ENCODE peak calls at places on chromosomes 12 and 14, in nine cellular contexts. J is upper lobe of right lung, R is kidney, K is dorsolateral prefrontal cortex, N is fibroblast of pulmonary artery, I is right lobe of liver, B is GM12865, C is cardiac muscle cell, G is foreskin fibroblast. L is an unnamed sample.

GRCh38 chr12:104748790-104749189 is 209.3 kb downstream of the SLC41A2 start:
- DNase-seq in B (no peak), G (no peak), I (peak), J (no peak), C (no peak), R (no peak), K (no peak), N (no peak), L (peak)

GRCh38 chr12:100154472-100155247 is 12.0 kb upstream of the BLTP3B start:
- DNase-seq in J (peak), R (peak), N (peak), I (peak), G (peak), K (peak), C (peak), B (peak), L (peak)

GRCh38 chr12:3218150-3218845 is 141.1 kb downstream of the TSPAN9 start:
- DNase-seq in C (peak), I (peak), R (peak), G (peak), B (no peak), K (peak), N (peak), J (no peak), L (peak)

GRCh38 chr12:3837049-3837448 is 36.1 kb downstream of the PARP11 start:
- DNase-seq in G (no peak), J (no peak), K (no peak), B (peak), N (no peak), I (no peak), R (no peak), C (peak), L (no peak)

GRCh38 chr14:35607380-35607779 is 73.4 kb downstream of the INSM2 start:
- DNase-seq in G (no peak), B (no peak), N (no peak), I (no peak), C (peak), K (no peak), J (no peak), R (no peak), L (no peak)

GRCh38 chr14:35380794-35381193 is 23.8 kb downstream of the NFKBIA start:
- DNase-seq in J (no peak), K (no peak), C (no peak), B (no peak), R (peak), N (no peak), I (no peak), G (no peak), L (no peak)

GRCh38 chr12:7966558-7966957 is 30.6 kb upstream of the SLC2A3 start:
- DNase-seq in R (no peak), J (peak), I (peak), N (peak), K (no peak), B (no peak), C (no peak), G (no peak), L (no peak)

GRCh38 chr12:1488908-1489381 is 105.4 kb downstream of the FBXL14 start:
- DNase-seq in C (no peak), N (peak), K (no peak), B (no peak), I (no peak), J (no peak), R (peak), G (peak), L (no peak)

GRCh38 chr12:94134226-94134795 is 14.1 kb upstream of the PLXNC1 start:
- DNase-seq in K (no peak), B (peak), R (no peak), N (peak), J (no peak), I (no peak), C (peak), G (peak), L (peak)

GRCh38 chr14:70905316-70905715 is 1.9 kb upstream of the PCNX1 start:
- DNase-seq in G (peak), N (peak), I (no peak), R (no peak), B (no peak), K (peak), J (no peak), C (no peak), L (peak)

GRCh38 chr12:6827437-6827894 is 741 bp upstream of the P3H3 start:
- DNase-seq in N (peak), B (no peak), J (peak), I (no peak), R (peak), K (peak), C (peak), G (peak), L (peak)

GRCh38 chr14:81066672-81067071 is 111.3 kb downstream of the TSHR start:
- DNase-seq in B (no peak), G (no peak), I (no peak), J (no peak), K (no peak), C (no peak), N (no peak), R (no peak), L (no peak)

GRCh38 chr12:113932411-113933196 is 33.5 kb downstream of the RBM19 start:
- DNase-seq in I (peak), B (no peak), J (no peak), G (peak), R (no peak), C (peak), N (peak), K (peak), L (peak)

GRCh38 chr12:124390442-124391116 is 95.7 kb downstream of the RFLNA start:
- DNase-seq in C (no peak), K (no peak), R (peak), G (peak), B (peak), I (no peak), N (peak), J (peak), L (peak)

GRCh38 chr12:94590428-94590827 is 59.9 kb downstream of the TMCC3 start:
- DNase-seq in J (no peak), N (no peak), I (no peak), B (no peak), R (no peak), C (no peak), G (no peak), K (no peak), L (peak)

GRCh38 chr14:103846569-103847438 is 571 bp downstream of the PPP1R13B start:
- DNase-seq in N (no peak), B (peak), J (peak), G (peak), R (peak), K (no peak), C (peak), I (peak), L (peak)

GRCh38 chr12:125890983-125891382 is 825.7 kb downstream of the AACS start:
- DNase-seq in J (no peak), G (no peak), K (no peak), C (peak), R (no peak), B (no peak), N (no peak), I (no peak), L (no peak)

GRCh38 chr12:1518763-1519516 is 75.4 kb downstream of the FBXL14 start:
- DNase-seq in B (no peak), N (peak), G (peak), C (peak), J (peak), R (no peak), K (no peak), I (no peak), L (peak)

GRCh38 chr14:41285193-41285748 is 321.4 kb upstream of the LRFN5 start:
- DNase-seq in N (peak), B (no peak), I (peak), C (peak), J (no peak), G (no peak), K (no peak), R (no peak), L (peak)

DNA sequence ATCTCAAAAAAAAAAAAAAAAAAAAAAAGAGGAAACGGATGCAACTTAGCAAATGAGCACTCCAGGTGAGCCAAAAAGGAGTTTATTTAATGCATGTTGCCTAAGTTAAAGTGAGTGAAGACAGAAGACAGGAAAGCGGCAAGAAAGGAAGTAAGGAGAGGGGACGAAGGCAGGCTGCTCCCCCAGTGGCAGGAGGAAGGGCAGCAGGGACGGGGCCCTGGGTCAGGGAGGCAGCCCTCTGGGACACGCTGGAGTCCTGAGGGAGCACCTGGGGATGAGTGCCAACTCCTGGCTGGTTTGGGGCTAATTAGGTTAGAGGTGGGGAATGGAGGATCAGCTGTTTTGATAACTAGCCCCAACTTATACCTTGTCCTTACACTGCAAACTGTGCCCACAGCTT is 37.0 kb upstream of the SPTLC2 start:
- DNase-seq in I (no peak), K (no peak), R (no peak), C (no peak), B (no peak), J (no peak), G (no peak), N (no peak), L (no peak)
- TF ChIP-seq CTCF in I (peak), K (no peak), R (no peak), C (peak), B (peak), J (peak), G (no peak), N (peak), L (peak)

GRCh38 chr14:60653388-60653690 is 4.1 kb upstream of the SIX1 start:
- DNase-seq in R (no peak), N (no peak), B (no peak), I (no peak), K (no peak), C (no peak), J (no peak), G (no peak), L (no peak)

GRCh38 chr14:60654303-60654925 is 5.1 kb upstream of the SIX1 start:
- DNase-seq in R (no peak), K (no peak), C (no peak), N (no peak), B (no peak), I (no peak), G (peak), J (no peak), L (peak)

GRCh38 chr14:60652674-60653387 is 3.6 kb upstream of the SIX1 start:
- DNase-seq in C (no peak), R (peak), N (no peak), K (no peak), J (no peak), I (no peak), B (no peak), G (no peak), L (no peak)

GRCh38 chr14:60655114-60655897 is 6.0 kb upstream of the SIX1 start:
- DNase-seq in J (no peak), G (no peak), K (no peak), B (no peak), I (no peak), C (no peak), R (peak), N (no peak), L (no peak)

GRCh38 chr14:60653709-60654161 is 4.5 kb upstream of the SIX1 start:
- DNase-seq in N (no peak), C (no peak), G (no peak), J (no peak), B (no peak), I (no peak), K (no peak), R (no peak), L (no peak)
- H3K4me3 ChIP-seq in N (no peak), C (no peak), G (no peak), J (no peak), B (no peak), I (no peak), K (no peak), R (no peak), L (no peak)

GRCh38 chr14:67420102-67420739 is 8.3 kb upstream of the PLEK2 start:
- DNase-seq in G (no peak), I (no peak), R (no peak), C (no peak), K (no peak), B (peak), J (no peak), N (no peak), L (no peak)
- TF ChIP-seq CTCF in G (peak), I (peak), R (no peak), C (peak), K (no peak), B (peak), J (peak), N (peak), L (peak)

GRCh38 chr14:68375371-68375770 is 417.5 kb downstream of the ZFP36L1 start:
- DNase-seq in J (no peak), R (no peak), G (no peak), I (no peak), B (no peak), K (no peak), C (no peak), N (no peak), L (no peak)
- H3K4me3 ChIP-seq in J (no peak), R (no peak), G (no peak), I (no peak), B (no peak), K (no peak), C (no peak), N (no peak), L (no peak)

DNA sequence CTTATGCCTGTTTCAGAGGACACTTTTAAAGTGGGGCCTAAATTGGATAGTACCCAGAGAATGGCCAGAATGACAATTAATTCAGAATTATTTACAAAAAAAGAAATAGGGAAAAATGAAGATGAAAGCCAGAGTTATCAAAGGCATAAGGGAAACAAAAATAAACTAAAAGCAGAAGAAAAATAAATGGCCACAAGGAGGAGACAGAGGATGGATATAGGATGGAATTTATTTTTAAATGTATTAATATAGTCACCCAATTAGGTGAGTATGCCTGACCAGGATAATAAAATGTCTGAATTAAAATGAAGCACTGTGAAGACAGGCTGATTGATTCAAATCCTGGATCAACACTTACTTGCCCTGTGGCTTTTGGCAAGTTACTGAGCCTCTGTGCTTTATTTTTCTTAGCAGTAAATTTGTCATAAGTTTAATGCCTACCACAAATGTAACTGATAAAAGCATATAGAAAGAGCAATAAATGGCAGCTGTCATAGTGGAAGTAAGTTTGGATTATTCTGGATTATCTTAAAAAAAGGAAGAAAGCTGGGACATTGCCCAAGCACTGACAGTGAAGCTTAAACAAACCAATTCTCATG is 3.4 kb downstream of the CLEC9A start:
- DNase-seq in N (peak), K (no peak), R (no peak), B (no peak), J (no peak), G (no peak), I (no peak), C (no peak), L (peak)
- TF ChIP-seq CTCF in N (peak), K (peak), R (no peak), B (peak), J (peak), G (peak), I (peak), C (no peak), L (no peak)

GRCh38 chr12:67655829-67656614 is 7.5 kb downstream of the DYRK2 start:
- DNase-seq in K (no peak), N (no peak), C (no peak), G (no peak), J (no peak), I (no peak), B (no peak), R (no peak), L (no peak)
- H3K4me3 ChIP-seq in K (no peak), N (no peak), C (no peak), G (no peak), J (no peak), I (no peak), B (no peak), R (no peak), L (no peak)

GRCh38 chr12:65665817-65666216 is 158.5 kb upstream of the HMGA2 start:
- DNase-seq in I (no peak), B (no peak), R (no peak), G (no peak), J (no peak), K (no peak), C (no peak), N (no peak), L (no peak)
- TF ChIP-seq CTCF in I (no peak), B (no peak), R (no peak), G (no peak), J (no peak), K (no peak), C (no peak), N (no peak), L (no peak)